ENCODE peak calls at places on chromosomes 3 and 15, in ten cellular contexts. One of them, this sample, is unnamed.

GRCh38 chr3:44862221-44862637 is 517 bp downstream of the TMEM42 start:
- DNase-seq in activated T-helper 1 cell treated with anti-CD3 and anti-CD28 coated beads, Interleukin-12 subunit alpha, Interleukin-12 subunit beta, Interleukin-2, Interleukin-4 antibody, amounts not matched to agents 30 ng/mL and 10 ng/mL and 1 ng/mL, durations not matched to agents 14 hours and 24 hours and 36 hours: no peak
- DNase-seq in NCI-H2171 treated with DMSO at 0.1 percent for 48 hours: peak; percentile 17
- DNase-seq in NCI-H1436: no peak
- DNase-seq in GM13977: peak; percentile 62
- DNase-seq in nephron progenitor cell: no peak
- DNase-seq in NCI-H2107: no peak
- DNase-seq in heart left ventricle: no peak
- DNase-seq in kidney glomerular epithelial cell: no peak
- DNase-seq in HEK293T: no peak
- DNase-seq in this sample: peak; percentile 41

GRCh38 chr3:123419156-123419849 is 29.6 kb downstream of the ADCY5 start:
- DNase-seq in activated T-helper 1 cell treated with anti-CD3 and anti-CD28 coated beads, Interleukin-12 subunit alpha, Interleukin-12 subunit beta, Interleukin-2, Interleukin-4 antibody, amounts not matched to agents 30 ng/mL and 10 ng/mL and 1 ng/mL, durations not matched to agents 14 hours and 24 hours and 36 hours: no peak
- DNase-seq in NCI-H2171 treated with DMSO at 0.1 percent for 48 hours: no peak
- DNase-seq in NCI-H1436: no peak
- DNase-seq in GM13977: no peak
- DNase-seq in nephron progenitor cell: no peak
- DNase-seq in NCI-H2107: no peak
- DNase-seq in heart left ventricle: no peak
- DNase-seq in kidney glomerular epithelial cell: no peak
- DNase-seq in HEK293T: no peak
- DNase-seq in this sample: no peak

GRCh38 chr3:160006282-160007163 is 17.9 kb downstream of the IL12A start:
- DNase-seq in activated T-helper 1 cell treated with anti-CD3 and anti-CD28 coated beads, Interleukin-12 subunit alpha, Interleukin-12 subunit beta, Interleukin-2, Interleukin-4 antibody, amounts not matched to agents 30 ng/mL and 10 ng/mL and 1 ng/mL, durations not matched to agents 14 hours and 24 hours and 36 hours: no peak
- DNase-seq in NCI-H2171 treated with DMSO at 0.1 percent for 48 hours: peak; percentile 75
- DNase-seq in NCI-H1436: peak; percentile 24
- DNase-seq in GM13977: peak; percentile 50
- DNase-seq in nephron progenitor cell: peak; percentile 46
- DNase-seq in NCI-H2107: peak; percentile 57
- DNase-seq in heart left ventricle: peak; percentile 47
- DNase-seq in kidney glomerular epithelial cell: peak; percentile 69
- DNase-seq in HEK293T: peak; percentile 71
- DNase-seq in this sample: peak; percentile 83

GRCh38 chr3:35042210-35042960 is 596.9 kb upstream of the ARPP21 start:
- DNase-seq in activated T-helper 1 cell treated with anti-CD3 and anti-CD28 coated beads, Interleukin-12 subunit alpha, Interleukin-12 subunit beta, Interleukin-2, Interleukin-4 antibody, amounts not matched to agents 30 ng/mL and 10 ng/mL and 1 ng/mL, durations not matched to agents 14 hours and 24 hours and 36 hours: no peak
- DNase-seq in NCI-H2171 treated with DMSO at 0.1 percent for 48 hours: no peak
- DNase-seq in NCI-H1436: no peak
- DNase-seq in GM13977: no peak
- DNase-seq in nephron progenitor cell: no peak
- DNase-seq in NCI-H2107: no peak
- DNase-seq in heart left ventricle: no peak
- DNase-seq in kidney glomerular epithelial cell: no peak
- DNase-seq in HEK293T: no peak
- DNase-seq in this sample: no peak

GRCh38 chr15:64982472-64982871 is 7.2 kb downstream of the SPG21 start:
- DNase-seq in activated T-helper 1 cell treated with anti-CD3 and anti-CD28 coated beads, Interleukin-12 subunit alpha, Interleukin-12 subunit beta, Interleukin-2, Interleukin-4 antibody, amounts not matched to agents 30 ng/mL and 10 ng/mL and 1 ng/mL, durations not matched to agents 14 hours and 24 hours and 36 hours: no peak
- DNase-seq in NCI-H2171 treated with DMSO at 0.1 percent for 48 hours: no peak
- DNase-seq in NCI-H1436: no peak
- DNase-seq in GM13977: no peak
- DNase-seq in nephron progenitor cell: no peak
- DNase-seq in NCI-H2107: no peak
- DNase-seq in heart left ventricle: no peak
- DNase-seq in kidney glomerular epithelial cell: no peak
- DNase-seq in HEK293T: no peak
- DNase-seq in this sample: peak; percentile 56

GRCh38 chr3:122880173-122880572 is 85.3 kb downstream of the SLC49A4 start:
- DNase-seq in activated T-helper 1 cell treated with anti-CD3 and anti-CD28 coated beads, Interleukin-12 subunit alpha, Interleukin-12 subunit beta, Interleukin-2, Interleukin-4 antibody, amounts not matched to agents 30 ng/mL and 10 ng/mL and 1 ng/mL, durations not matched to agents 14 hours and 24 hours and 36 hours: no peak
- DNase-seq in NCI-H2171 treated with DMSO at 0.1 percent for 48 hours: no peak
- DNase-seq in NCI-H1436: no peak
- DNase-seq in GM13977: no peak
- DNase-seq in nephron progenitor cell: no peak
- DNase-seq in NCI-H2107: no peak
- DNase-seq in heart left ventricle: no peak
- DNase-seq in kidney glomerular epithelial cell: no peak
- DNase-seq in HEK293T: no peak
- DNase-seq in this sample: no peak

GRCh38 chr15:41804361-41804760 is 23.5 kb upstream of the JMJD7 start:
- DNase-seq in activated T-helper 1 cell treated with anti-CD3 and anti-CD28 coated beads, Interleukin-12 subunit alpha, Interleukin-12 subunit beta, Interleukin-2, Interleukin-4 antibody, amounts not matched to agents 30 ng/mL and 10 ng/mL and 1 ng/mL, durations not matched to agents 14 hours and 24 hours and 36 hours: no peak
- DNase-seq in NCI-H2171 treated with DMSO at 0.1 percent for 48 hours: peak; percentile 44
- DNase-seq in NCI-H1436: no peak
- DNase-seq in GM13977: no peak
- DNase-seq in nephron progenitor cell: no peak
- DNase-seq in NCI-H2107: no peak
- DNase-seq in heart left ventricle: no peak
- DNase-seq in kidney glomerular epithelial cell: no peak
- DNase-seq in HEK293T: no peak
- DNase-seq in this sample: no peak

GRCh38 chr3:42179110-42179725 is 86.8 kb downstream of the CCK start:
- DNase-seq in activated T-helper 1 cell treated with anti-CD3 and anti-CD28 coated beads, Interleukin-12 subunit alpha, Interleukin-12 subunit beta, Interleukin-2, Interleukin-4 antibody, amounts not matched to agents 30 ng/mL and 10 ng/mL and 1 ng/mL, durations not matched to agents 14 hours and 24 hours and 36 hours: no peak
- DNase-seq in NCI-H2171 treated with DMSO at 0.1 percent for 48 hours: peak; percentile 21
- DNase-seq in NCI-H1436: no peak
- DNase-seq in GM13977: no peak
- DNase-seq in nephron progenitor cell: peak; percentile 23
- DNase-seq in NCI-H2107: no peak
- DNase-seq in heart left ventricle: no peak
- DNase-seq in kidney glomerular epithelial cell: peak; percentile 95
- DNase-seq in HEK293T: peak; percentile 34
- DNase-seq in this sample: peak; percentile 87

GRCh38 chr3:72375237-72376154 is 472.7 kb downstream of the SHQ1 start:
- DNase-seq in activated T-helper 1 cell treated with anti-CD3 and anti-CD28 coated beads, Interleukin-12 subunit alpha, Interleukin-12 subunit beta, Interleukin-2, Interleukin-4 antibody, amounts not matched to agents 30 ng/mL and 10 ng/mL and 1 ng/mL, durations not matched to agents 14 hours and 24 hours and 36 hours: no peak
- DNase-seq in NCI-H2171 treated with DMSO at 0.1 percent for 48 hours: no peak
- DNase-seq in NCI-H1436: no peak
- DNase-seq in GM13977: peak; percentile 55
- DNase-seq in nephron progenitor cell: no peak
- DNase-seq in NCI-H2107: no peak
- DNase-seq in heart left ventricle: no peak
- DNase-seq in kidney glomerular epithelial cell: no peak
- DNase-seq in HEK293T: no peak
- DNase-seq in this sample: no peak